ENCODE peak calls at places on chromosomes 7 and 10, in nine cellular contexts. One of them, this sample, is unnamed. For H3K4me1, the result is how much of the 10 kb centered on the place peaks cover.

GRCh38 chr10:7409732-7410168 is 1.1 kb downstream of the SFMBT2 start:
- DNase-seq in ovary: peak
- DNase-seq in lower lobe of right lung: no peak
- DNase-seq in psoas muscle: no peak
- DNase-seq in OCI-LY7: no peak
- DNase-seq in spleen: no peak
- DNase-seq in cardiac muscle cell: no peak
- DNase-seq in thoracic aorta: no peak
- DNase-seq in RWPE2: no peak
- DNase-seq in this sample: no peak

GRCh38 chr10:125788156-125789034 is 12.8 kb upstream of the MMP21 start:
- DNase-seq in OCI-LY7: peak
- DNase-seq in cardiac muscle cell: no peak
- DNase-seq in thoracic aorta: no peak
- DNase-seq in lower lobe of right lung: no peak
- DNase-seq in RWPE2: no peak
- DNase-seq in spleen: no peak
- DNase-seq in psoas muscle: no peak
- DNase-seq in ovary: no peak
- DNase-seq in this sample: no peak

GRCh38 chr7:122588621-122589020 is 110.3 kb downstream of the RNF133 start:
- DNase-seq in RWPE2: no peak
- DNase-seq in OCI-LY7: no peak
- DNase-seq in ovary: no peak
- DNase-seq in lower lobe of right lung: no peak
- DNase-seq in cardiac muscle cell: no peak
- DNase-seq in spleen: no peak
- DNase-seq in thoracic aorta: no peak
- DNase-seq in psoas muscle: no peak
- DNase-seq in this sample: no peak

GRCh38 chr7:85685901-85686300 is 499.0 kb upstream of the SEMA3D start:
- DNase-seq in cardiac muscle cell: no peak
- DNase-seq in thoracic aorta: no peak
- DNase-seq in lower lobe of right lung: no peak
- DNase-seq in OCI-LY7: no peak
- DNase-seq in spleen: no peak
- DNase-seq in ovary: no peak
- DNase-seq in psoas muscle: no peak
- DNase-seq in RWPE2: no peak
- DNase-seq in this sample: no peak

GRCh38 chr10:88840881-88841280 is 10.8 kb downstream of the ANKRD22 start:
- DNase-seq in RWPE2: no peak
- DNase-seq in spleen: no peak
- DNase-seq in psoas muscle: no peak
- DNase-seq in cardiac muscle cell: no peak
- DNase-seq in lower lobe of right lung: no peak
- DNase-seq in thoracic aorta: no peak
- DNase-seq in ovary: no peak
- DNase-seq in OCI-LY7: no peak
- DNase-seq in this sample: no peak

GRCh38 chr10:12019343-12019971 is 23.2 kb downstream of the UPF2 start:
- DNase-seq in psoas muscle: no peak
- DNase-seq in RWPE2: no peak
- DNase-seq in OCI-LY7: no peak
- DNase-seq in lower lobe of right lung: no peak
- DNase-seq in thoracic aorta: no peak
- DNase-seq in spleen: no peak
- DNase-seq in cardiac muscle cell: no peak
- DNase-seq in ovary: no peak
- DNase-seq in this sample: no peak

GRCh38 chr7:73526892-73527821 is 5.1 kb upstream of the BAZ1B start:
- DNase-seq in RWPE2: no peak
- DNase-seq in thoracic aorta: no peak
- DNase-seq in ovary: no peak
- DNase-seq in OCI-LY7: peak
- DNase-seq in cardiac muscle cell: no peak
- DNase-seq in lower lobe of right lung: no peak
- DNase-seq in spleen: peak
- DNase-seq in psoas muscle: no peak
- DNase-seq in this sample: no peak

GRCh38 chr10:33484787-33485186 is 150.3 kb upstream of the NRP1 start:
- DNase-seq in ovary: no peak
- DNase-seq in lower lobe of right lung: no peak
- DNase-seq in OCI-LY7: no peak
- DNase-seq in thoracic aorta: no peak
- DNase-seq in cardiac muscle cell: no peak
- DNase-seq in RWPE2: no peak
- DNase-seq in psoas muscle: no peak
- DNase-seq in spleen: no peak
- DNase-seq in this sample: no peak

GRCh38 chr10:118216071-118216470 is 126.1 kb downstream of the FAM204A start:
- DNase-seq in spleen: no peak
- DNase-seq in psoas muscle: no peak
- DNase-seq in RWPE2: no peak
- DNase-seq in ovary: no peak
- DNase-seq in cardiac muscle cell: no peak
- DNase-seq in lower lobe of right lung: no peak
- DNase-seq in thoracic aorta: no peak
- DNase-seq in OCI-LY7: no peak
- DNase-seq in this sample: no peak

GRCh38 chr7:36272211-36272566 is 117.5 kb upstream of the ANLN start:
- DNase-seq in ovary: no peak
- DNase-seq in OCI-LY7: no peak
- DNase-seq in lower lobe of right lung: no peak
- DNase-seq in RWPE2: no peak
- DNase-seq in thoracic aorta: no peak
- DNase-seq in cardiac muscle cell: no peak
- DNase-seq in spleen: no peak
- DNase-seq in psoas muscle: no peak
- DNase-seq in this sample: no peak

GRCh38 chr10:88114368-88114767 is 250.9 kb downstream of the PTEN start:
- DNase-seq in thoracic aorta: no peak
- DNase-seq in lower lobe of right lung: peak
- DNase-seq in cardiac muscle cell: peak
- DNase-seq in spleen: no peak
- DNase-seq in OCI-LY7: peak
- DNase-seq in psoas muscle: peak
- DNase-seq in ovary: no peak
- DNase-seq in RWPE2: no peak
- DNase-seq in this sample: no peak

GRCh38 chr7:25429731-25430130 is 201.4 kb upstream of the NPVF start:
- DNase-seq in ovary: peak
- DNase-seq in OCI-LY7: no peak
- DNase-seq in spleen: no peak
- DNase-seq in thoracic aorta: no peak
- DNase-seq in RWPE2: no peak
- DNase-seq in cardiac muscle cell: no peak
- DNase-seq in psoas muscle: no peak
- DNase-seq in lower lobe of right lung: no peak
- DNase-seq in this sample: no peak

GRCh38 chr10:63331586-63331985 is 134.2 kb downstream of the JMJD1C start:
- DNase-seq in RWPE2: no peak
- DNase-seq in spleen: no peak
- DNase-seq in thoracic aorta: no peak
- DNase-seq in psoas muscle: no peak
- DNase-seq in ovary: no peak
- DNase-seq in cardiac muscle cell: no peak
- DNase-seq in OCI-LY7: no peak
- DNase-seq in lower lobe of right lung: no peak
- DNase-seq in this sample: no peak

GRCh38 chr10:75272896-75273295 is 37.1 kb upstream of the COMTD1 start:
- DNase-seq in cardiac muscle cell: no peak
- DNase-seq in lower lobe of right lung: no peak
- DNase-seq in thoracic aorta: no peak
- DNase-seq in psoas muscle: no peak
- DNase-seq in OCI-LY7: no peak
- DNase-seq in ovary: no peak
- DNase-seq in spleen: no peak
- DNase-seq in RWPE2: no peak
- DNase-seq in this sample: no peak

GRCh38 chr7:31051598-31052503 is at the start of gene ADCYAP1R1:
- DNase-seq in thoracic aorta: no peak
- DNase-seq in RWPE2: no peak
- DNase-seq in OCI-LY7: no peak
- DNase-seq in spleen: no peak
- DNase-seq in ovary: no peak
- DNase-seq in lower lobe of right lung: no peak
- DNase-seq in cardiac muscle cell: peak
- DNase-seq in psoas muscle: peak
- DNase-seq in this sample: no peak

DNA sequence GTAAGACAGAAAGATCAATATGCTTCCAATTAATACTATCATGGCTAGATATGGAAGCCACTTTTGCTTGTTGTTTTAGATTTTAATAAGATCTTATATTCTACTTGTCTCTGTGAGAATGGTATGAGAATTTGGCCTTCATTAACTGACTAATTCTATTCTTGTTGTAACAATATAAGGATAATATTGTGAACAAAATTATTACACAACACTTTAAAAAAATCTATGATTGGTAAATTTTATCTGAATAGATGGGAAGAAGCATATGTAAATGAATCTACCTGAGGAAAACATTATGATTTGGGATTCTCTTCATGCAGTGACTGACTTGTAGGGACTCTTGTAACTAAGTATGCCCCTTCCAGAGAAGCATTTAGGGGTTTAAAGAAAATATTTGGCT is 308.9 kb upstream of the KCND2 start:
- DNase-seq in psoas muscle: no peak
- DNase-seq in thoracic aorta: no peak
- DNase-seq in RWPE2: no peak
- DNase-seq in OCI-LY7: no peak
- DNase-seq in lower lobe of right lung: no peak
- DNase-seq in ovary: no peak
- DNase-seq in spleen: no peak
- DNase-seq in cardiac muscle cell: no peak
- DNase-seq in this sample: no peak
- H3K27ac ChIP-seq in psoas muscle: no peak
- H3K27ac ChIP-seq in thoracic aorta: no peak
- H3K27ac ChIP-seq in RWPE2: no peak
- H3K27ac ChIP-seq in OCI-LY7: no peak
- H3K27ac ChIP-seq in lower lobe of right lung: no peak
- H3K27ac ChIP-seq in ovary: no peak
- H3K27ac ChIP-seq in spleen: no peak
- H3K27ac ChIP-seq in cardiac muscle cell: peak
- H3K27ac ChIP-seq in this sample: no peak

DNA sequence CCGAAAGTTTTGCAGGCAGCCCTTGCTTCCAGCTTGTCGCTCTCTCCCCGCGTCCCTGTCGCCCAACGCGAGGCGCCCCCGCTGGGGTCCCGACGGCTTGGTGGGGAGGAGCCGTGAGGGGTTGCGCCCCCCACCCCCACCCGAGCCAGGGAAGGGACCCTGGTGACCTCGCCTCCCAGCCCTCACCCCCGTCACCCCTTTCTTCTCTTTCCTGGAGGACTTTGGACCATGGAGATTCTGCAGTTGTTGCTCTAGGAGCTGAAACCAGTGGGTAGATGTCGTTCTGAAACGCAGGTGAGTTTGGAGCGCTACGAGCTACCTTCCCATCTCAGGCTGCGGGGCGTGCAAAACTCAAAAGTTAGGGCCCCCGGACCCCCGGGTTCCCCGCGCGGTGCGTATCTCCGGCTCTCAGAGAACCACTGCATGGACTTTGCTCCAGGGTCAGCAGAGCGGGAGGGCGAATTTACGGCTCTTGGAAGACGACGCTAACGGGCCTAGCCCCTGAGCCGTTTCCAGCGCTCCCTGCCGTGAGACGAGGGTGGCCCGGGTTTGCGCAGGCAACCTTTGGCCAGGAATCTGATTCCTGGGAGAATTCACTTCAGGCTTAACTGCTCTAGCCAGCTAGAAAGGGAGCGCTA is 684 bp upstream of the ATXN7L1 start:
- DNase-seq in spleen: peak
- DNase-seq in thoracic aorta: no peak
- DNase-seq in RWPE2: no peak
- DNase-seq in psoas muscle: peak
- DNase-seq in OCI-LY7: no peak
- DNase-seq in ovary: peak
- DNase-seq in lower lobe of right lung: peak
- DNase-seq in cardiac muscle cell: peak
- DNase-seq in this sample: peak
- H3K4me1 ChIP-seq in spleen: under half
- H3K4me1 ChIP-seq in thoracic aorta: under half
- H3K4me1 ChIP-seq in RWPE2: under half
- H3K4me1 ChIP-seq in psoas muscle: under half
- H3K4me1 ChIP-seq in OCI-LY7: under half
- H3K4me1 ChIP-seq in ovary: under half
- H3K4me1 ChIP-seq in lower lobe of right lung: under half
- H3K4me1 ChIP-seq in cardiac muscle cell: under half
- H3K4me1 ChIP-seq in this sample: under half

DNA sequence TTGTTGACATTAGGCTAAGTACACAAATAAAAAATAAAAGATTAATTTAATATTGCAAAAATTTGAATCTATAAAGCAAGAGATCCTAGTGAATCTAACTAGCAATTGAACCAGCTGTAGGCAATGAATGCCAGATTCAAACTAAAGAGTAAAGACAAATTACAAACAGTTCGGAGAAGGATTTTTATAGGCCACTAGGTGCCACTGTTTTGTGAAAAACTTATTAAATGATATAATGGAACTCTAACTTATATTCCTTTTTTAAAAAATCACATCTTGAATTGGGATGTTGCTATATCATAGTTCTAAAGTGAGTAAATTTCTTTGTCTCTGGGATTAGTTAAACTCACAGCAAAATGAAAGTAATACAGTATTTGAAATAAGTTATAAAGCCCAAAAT is 39.1 kb upstream of the GNAI1 start:
- DNase-seq in OCI-LY7: no peak
- DNase-seq in thoracic aorta: no peak
- DNase-seq in lower lobe of right lung: no peak
- DNase-seq in RWPE2: no peak
- DNase-seq in cardiac muscle cell: no peak
- DNase-seq in psoas muscle: no peak
- DNase-seq in spleen: no peak
- DNase-seq in ovary: no peak
- DNase-seq in this sample: no peak
- TF ChIP-seq CTCF in OCI-LY7: peak
- TF ChIP-seq CTCF in thoracic aorta: peak
- TF ChIP-seq CTCF in lower lobe of right lung: peak
- TF ChIP-seq CTCF in RWPE2: peak
- TF ChIP-seq CTCF in cardiac muscle cell: peak
- TF ChIP-seq CTCF in psoas muscle: peak
- TF ChIP-seq CTCF in spleen: no peak
- TF ChIP-seq CTCF in ovary: peak
- TF ChIP-seq CTCF in this sample: peak

GRCh38 chr10:132634947-132635271 is 97.3 kb downstream of the INPP5A start:
- DNase-seq in psoas muscle: no peak
- DNase-seq in thoracic aorta: no peak
- DNase-seq in ovary: no peak
- DNase-seq in cardiac muscle cell: no peak
- DNase-seq in OCI-LY7: no peak
- DNase-seq in lower lobe of right lung: no peak
- DNase-seq in spleen: no peak
- DNase-seq in RWPE2: no peak
- DNase-seq in this sample: no peak
- H3K27ac ChIP-seq in psoas muscle: no peak
- H3K27ac ChIP-seq in thoracic aorta: peak
- H3K27ac ChIP-seq in ovary: no peak
- H3K27ac ChIP-seq in cardiac muscle cell: no peak
- H3K27ac ChIP-seq in OCI-LY7: no peak
- H3K27ac ChIP-seq in lower lobe of right lung: no peak
- H3K27ac ChIP-seq in spleen: no peak
- H3K27ac ChIP-seq in RWPE2: no peak
- H3K27ac ChIP-seq in this sample: no peak

GRCh38 chr10:102411341-102412255 is 7.0 kb downstream of the PSD start:
- DNase-seq in spleen: no peak
- DNase-seq in lower lobe of right lung: no peak
- DNase-seq in psoas muscle: no peak
- DNase-seq in OCI-LY7: no peak
- DNase-seq in RWPE2: no peak
- DNase-seq in ovary: no peak
- DNase-seq in cardiac muscle cell: no peak
- DNase-seq in thoracic aorta: no peak
- DNase-seq in this sample: peak
- H3K4me1 ChIP-seq in spleen: under half
- H3K4me1 ChIP-seq in lower lobe of right lung: under half
- H3K4me1 ChIP-seq in psoas muscle: under half
- H3K4me1 ChIP-seq in OCI-LY7: under half
- H3K4me1 ChIP-seq in RWPE2: under half
- H3K4me1 ChIP-seq in ovary: under half
- H3K4me1 ChIP-seq in cardiac muscle cell: under half
- H3K4me1 ChIP-seq in thoracic aorta: under half
- H3K4me1 ChIP-seq in this sample: under half

This sample was measured in upper lobe of right lung.